ENCODE peak calls at places on chromosomes 13 and 19, in nine cellular contexts. One of them, this sample, is unnamed. For H3K4me1, the result is how much of the 10 kb centered on the place peaks cover.

GRCh38 chr13:110017379-110017778 is 231.0 kb upstream of the IRS2 start:
- DNase-seq in ovary: no peak
- DNase-seq in kidney: no peak
- DNase-seq in breast epithelium: no peak
- DNase-seq in heart left ventricle: no peak
- DNase-seq in H1: no peak
- DNase-seq in MM.1S: no peak
- DNase-seq in Peyer's patch: no peak
- DNase-seq in BE2C: no peak
- DNase-seq in this sample: no peak

GRCh38 chr19:8240274-8241229 is 31.4 kb downstream of the CERS4 start:
- DNase-seq in ovary: peak
- DNase-seq in kidney: peak
- DNase-seq in breast epithelium: peak
- DNase-seq in heart left ventricle: peak
- DNase-seq in H1: peak
- DNase-seq in MM.1S: peak
- DNase-seq in Peyer's patch: peak
- DNase-seq in BE2C: peak
- DNase-seq in this sample: peak

GRCh38 chr13:48316826-48317510 is 13.4 kb downstream of the RB1 start:
- DNase-seq in ovary: no peak
- DNase-seq in kidney: peak
- DNase-seq in breast epithelium: no peak
- DNase-seq in heart left ventricle: no peak
- DNase-seq in H1: no peak
- DNase-seq in MM.1S: no peak
- DNase-seq in Peyer's patch: no peak
- DNase-seq in BE2C: no peak
- DNase-seq in this sample: peak

GRCh38 chr13:72985610-72986009 is 73.2 kb upstream of the KLF5 start:
- DNase-seq in ovary: no peak
- DNase-seq in kidney: no peak
- DNase-seq in breast epithelium: no peak
- DNase-seq in heart left ventricle: no peak
- DNase-seq in H1: no peak
- DNase-seq in MM.1S: no peak
- DNase-seq in Peyer's patch: no peak
- DNase-seq in BE2C: no peak
- DNase-seq in this sample: no peak

GRCh38 chr19:33375760-33376159 is 2.3 kb downstream of the CEBPG start:
- DNase-seq in ovary: no peak
- DNase-seq in kidney: no peak
- DNase-seq in breast epithelium: no peak
- DNase-seq in heart left ventricle: no peak
- DNase-seq in H1: no peak
- DNase-seq in MM.1S: no peak
- DNase-seq in Peyer's patch: peak
- DNase-seq in BE2C: no peak
- DNase-seq in this sample: no peak

GRCh38 chr13:29547135-29547534 is 48.4 kb downstream of the SLC7A1 start:
- DNase-seq in ovary: no peak
- DNase-seq in kidney: no peak
- DNase-seq in breast epithelium: no peak
- DNase-seq in heart left ventricle: no peak
- DNase-seq in H1: no peak
- DNase-seq in MM.1S: no peak
- DNase-seq in Peyer's patch: no peak
- DNase-seq in BE2C: no peak
- DNase-seq in this sample: peak

GRCh38 chr19:55471266-55471665 is 5.2 kb upstream of the ZNF628 start:
- DNase-seq in ovary: no peak
- DNase-seq in kidney: no peak
- DNase-seq in breast epithelium: no peak
- DNase-seq in heart left ventricle: no peak
- DNase-seq in H1: no peak
- DNase-seq in MM.1S: no peak
- DNase-seq in Peyer's patch: no peak
- DNase-seq in BE2C: no peak
- DNase-seq in this sample: no peak

GRCh38 chr19:35421362-35421761 is 26.7 kb upstream of the FFAR2 start:
- DNase-seq in ovary: no peak
- DNase-seq in kidney: no peak
- DNase-seq in breast epithelium: no peak
- DNase-seq in heart left ventricle: no peak
- DNase-seq in H1: no peak
- DNase-seq in MM.1S: no peak
- DNase-seq in Peyer's patch: no peak
- DNase-seq in BE2C: peak
- DNase-seq in this sample: no peak

GRCh38 chr13:31797154-31797775 is 57.9 kb downstream of the RXFP2 start:
- DNase-seq in ovary: no peak
- DNase-seq in kidney: no peak
- DNase-seq in breast epithelium: no peak
- DNase-seq in heart left ventricle: no peak
- DNase-seq in H1: no peak
- DNase-seq in MM.1S: no peak
- DNase-seq in Peyer's patch: no peak
- DNase-seq in BE2C: no peak
- DNase-seq in this sample: no peak

GRCh38 chr13:34086281-34086680 is 268.3 kb downstream of the RFC3 start:
- DNase-seq in ovary: no peak
- DNase-seq in kidney: no peak
- DNase-seq in breast epithelium: no peak
- DNase-seq in heart left ventricle: no peak
- DNase-seq in H1: no peak
- DNase-seq in MM.1S: no peak
- DNase-seq in Peyer's patch: no peak
- DNase-seq in BE2C: no peak
- DNase-seq in this sample: no peak

DNA sequence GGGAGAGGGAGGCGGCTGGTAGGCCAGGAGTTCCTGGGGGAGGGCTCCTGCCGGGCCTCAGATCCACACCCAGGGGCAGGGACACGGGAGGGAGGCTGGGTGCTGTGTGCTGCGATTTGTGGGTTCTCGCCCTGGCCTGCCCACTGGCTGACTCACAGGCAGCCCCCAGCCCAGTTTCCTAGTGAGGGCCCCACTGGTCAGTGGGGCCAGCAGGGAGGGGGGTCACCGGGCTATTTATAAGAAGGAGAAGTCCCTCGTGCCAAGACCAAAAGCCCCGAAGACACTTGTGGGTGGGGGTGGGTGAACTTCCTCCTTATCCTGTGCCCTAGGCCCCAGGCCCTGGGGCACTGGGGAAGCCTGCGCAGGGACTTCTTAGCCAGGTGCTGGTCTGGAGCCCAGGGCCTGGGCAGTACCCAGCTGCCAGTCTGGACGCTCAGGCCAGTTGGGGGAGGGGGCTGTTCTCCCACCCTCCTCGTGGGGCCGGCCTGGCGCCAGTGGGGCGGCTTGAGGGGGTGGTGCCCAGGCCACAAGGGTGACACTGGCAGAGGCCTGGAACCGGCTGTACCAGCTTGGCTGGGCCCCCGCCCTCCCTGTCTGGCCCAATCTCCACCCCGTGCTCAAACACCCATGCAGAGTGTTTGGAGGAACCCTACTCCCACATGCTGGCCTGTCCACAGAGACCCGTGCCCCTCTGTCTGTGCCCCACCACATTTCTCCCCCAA is 5.0 kb upstream of the JUNB start:
- DNase-seq in ovary: no peak
- DNase-seq in kidney: peak
- DNase-seq in breast epithelium: peak
- DNase-seq in heart left ventricle: peak
- DNase-seq in H1: no peak
- DNase-seq in MM.1S: no peak
- DNase-seq in Peyer's patch: peak
- DNase-seq in BE2C: no peak
- DNase-seq in this sample: peak
- H3K4me1 ChIP-seq in ovary: under half
- H3K4me1 ChIP-seq in kidney: under half
- H3K4me1 ChIP-seq in breast epithelium: under half
- H3K4me1 ChIP-seq in heart left ventricle: under half
- H3K4me1 ChIP-seq in H1: under half
- H3K4me1 ChIP-seq in MM.1S: under half
- H3K4me1 ChIP-seq in Peyer's patch: under half
- H3K4me1 ChIP-seq in BE2C: half or more
- H3K4me1 ChIP-seq in this sample: under half

DNA sequence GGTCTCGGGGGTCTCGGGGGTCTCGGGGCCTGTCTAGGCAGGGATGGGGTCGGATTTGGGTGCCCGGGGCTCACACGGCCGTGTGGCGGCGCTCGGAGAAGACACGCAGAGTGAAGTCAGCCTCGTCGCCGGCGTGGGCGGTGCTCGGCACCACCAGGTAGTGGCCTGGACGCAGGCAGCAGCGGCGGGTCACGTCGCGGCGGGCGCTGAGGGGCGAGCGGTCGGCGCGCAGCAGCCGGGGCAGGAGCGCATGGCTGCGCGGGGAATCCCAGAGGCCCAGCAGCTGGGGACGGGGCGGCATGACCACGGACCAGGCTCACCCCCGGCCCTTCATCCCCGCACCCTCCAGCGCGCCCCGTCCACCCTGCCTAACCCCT is 8.2 kb downstream of the CAPN12 start:
- DNase-seq in ovary: peak
- DNase-seq in kidney: peak
- DNase-seq in breast epithelium: no peak
- DNase-seq in heart left ventricle: peak
- DNase-seq in H1: peak
- DNase-seq in MM.1S: peak
- DNase-seq in Peyer's patch: peak
- DNase-seq in BE2C: peak
- DNase-seq in this sample: peak
- H3K4me1 ChIP-seq in ovary: under half
- H3K4me1 ChIP-seq in kidney: under half
- H3K4me1 ChIP-seq in breast epithelium: under half
- H3K4me1 ChIP-seq in heart left ventricle: under half
- H3K4me1 ChIP-seq in H1: under half
- H3K4me1 ChIP-seq in MM.1S: under half
- H3K4me1 ChIP-seq in Peyer's patch: under half
- H3K4me1 ChIP-seq in BE2C: under half
- H3K4me1 ChIP-seq in this sample: under half

GRCh38 chr13:51136276-51136980 is 25.4 kb upstream of the C13orf42 start:
- DNase-seq in ovary: no peak
- DNase-seq in kidney: no peak
- DNase-seq in breast epithelium: no peak
- DNase-seq in heart left ventricle: no peak
- DNase-seq in H1: peak
- DNase-seq in MM.1S: no peak
- DNase-seq in Peyer's patch: no peak
- DNase-seq in BE2C: no peak
- DNase-seq in this sample: no peak

GRCh38 chr13:51134763-51135365 is 23.8 kb upstream of the C13orf42 start:
- DNase-seq in ovary: no peak
- DNase-seq in kidney: no peak
- DNase-seq in breast epithelium: no peak
- DNase-seq in heart left ventricle: no peak
- DNase-seq in H1: peak
- DNase-seq in MM.1S: no peak
- DNase-seq in Peyer's patch: no peak
- DNase-seq in BE2C: no peak
- DNase-seq in this sample: no peak

GRCh38 chr13:51137250-51137649 is 26.2 kb upstream of the C13orf42 start:
- DNase-seq in ovary: no peak
- DNase-seq in kidney: no peak
- DNase-seq in breast epithelium: no peak
- DNase-seq in heart left ventricle: no peak
- DNase-seq in H1: peak
- DNase-seq in MM.1S: no peak
- DNase-seq in Peyer's patch: no peak
- DNase-seq in BE2C: no peak
- DNase-seq in this sample: no peak
- H3K4me1 ChIP-seq in ovary: under half
- H3K4me1 ChIP-seq in kidney: under half
- H3K4me1 ChIP-seq in breast epithelium: under half
- H3K4me1 ChIP-seq in heart left ventricle: under half
- H3K4me1 ChIP-seq in H1: under half
- H3K4me1 ChIP-seq in MM.1S: under half
- H3K4me1 ChIP-seq in Peyer's patch: under half
- H3K4me1 ChIP-seq in BE2C: under half
- H3K4me1 ChIP-seq in this sample: under half

GRCh38 chr19:19526581-19527370 is 1.9 kb upstream of the YJEFN3 start:
- DNase-seq in ovary: no peak
- DNase-seq in kidney: no peak
- DNase-seq in breast epithelium: no peak
- DNase-seq in heart left ventricle: no peak
- DNase-seq in H1: no peak
- DNase-seq in MM.1S: no peak
- DNase-seq in Peyer's patch: no peak
- DNase-seq in BE2C: no peak
- DNase-seq in this sample: no peak

GRCh38 chr19:19527371-19527656 is 1.4 kb upstream of the YJEFN3 start:
- DNase-seq in ovary: peak
- DNase-seq in kidney: no peak
- DNase-seq in breast epithelium: no peak
- DNase-seq in heart left ventricle: no peak
- DNase-seq in H1: no peak
- DNase-seq in MM.1S: no peak
- DNase-seq in Peyer's patch: no peak
- DNase-seq in BE2C: no peak
- DNase-seq in this sample: no peak

GRCh38 chr19:19527674-19528625 is 761 bp upstream of the YJEFN3 start:
- DNase-seq in ovary: peak
- DNase-seq in kidney: no peak
- DNase-seq in breast epithelium: no peak
- DNase-seq in heart left ventricle: no peak
- DNase-seq in H1: no peak
- DNase-seq in MM.1S: no peak
- DNase-seq in Peyer's patch: no peak
- DNase-seq in BE2C: no peak
- DNase-seq in this sample: no peak

GRCh38 chr19:19524053-19524452 is 4.7 kb upstream of the YJEFN3 start:
- DNase-seq in ovary: no peak
- DNase-seq in kidney: no peak
- DNase-seq in breast epithelium: no peak
- DNase-seq in heart left ventricle: no peak
- DNase-seq in H1: no peak
- DNase-seq in MM.1S: no peak
- DNase-seq in Peyer's patch: no peak
- DNase-seq in BE2C: no peak
- DNase-seq in this sample: no peak

DNA sequence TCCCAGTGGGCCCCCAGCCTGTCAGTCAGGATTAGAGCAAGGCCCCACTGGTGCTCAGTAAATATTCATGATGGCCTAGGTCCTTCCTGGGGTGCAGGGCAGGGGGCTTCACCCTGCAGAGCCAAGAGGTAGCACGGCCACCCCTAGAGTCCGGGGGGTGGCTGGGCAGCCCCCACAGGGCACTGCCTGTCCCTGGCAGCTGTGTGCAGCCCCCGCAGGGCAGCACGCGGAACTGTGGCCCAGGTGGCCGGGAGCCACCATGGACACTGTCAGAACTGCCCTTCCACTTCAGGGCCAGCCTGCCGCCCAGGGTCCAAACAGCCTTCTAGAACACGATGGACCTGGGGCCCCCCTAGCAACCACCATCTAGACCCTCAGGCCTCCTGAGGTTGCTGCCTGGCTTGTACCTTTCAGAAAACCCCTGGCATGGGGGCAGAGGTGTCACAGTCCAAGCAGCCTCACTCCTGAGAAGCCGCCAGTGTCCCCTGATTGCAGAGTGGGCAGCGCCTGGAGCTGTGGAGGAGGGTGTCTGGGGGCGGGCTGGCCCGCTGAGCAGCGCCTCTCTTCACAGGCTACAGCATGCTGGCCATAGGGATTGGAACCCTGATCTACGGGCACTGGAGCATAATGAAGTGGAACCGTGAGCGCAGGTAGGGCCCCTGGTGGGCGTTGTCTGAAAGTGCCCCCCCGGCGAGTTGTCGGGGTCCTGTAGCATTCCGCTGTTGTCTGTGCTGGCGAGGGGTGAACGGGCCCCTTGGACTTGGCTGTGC is 2.9 kb upstream of the YJEFN3 start:
- DNase-seq in ovary: no peak
- DNase-seq in kidney: no peak
- DNase-seq in breast epithelium: no peak
- DNase-seq in heart left ventricle: no peak
- DNase-seq in H1: no peak
- DNase-seq in MM.1S: no peak
- DNase-seq in Peyer's patch: no peak
- DNase-seq in BE2C: no peak
- DNase-seq in this sample: no peak
- H3K4me1 ChIP-seq in ovary: under half
- H3K4me1 ChIP-seq in kidney: under half
- H3K4me1 ChIP-seq in breast epithelium: under half
- H3K4me1 ChIP-seq in heart left ventricle: under half
- H3K4me1 ChIP-seq in H1: under half
- H3K4me1 ChIP-seq in MM.1S: under half
- H3K4me1 ChIP-seq in Peyer's patch: under half
- H3K4me1 ChIP-seq in BE2C: under half
- H3K4me1 ChIP-seq in this sample: under half